ENCODE peak calls at places on chromosomes 13 and 19, in ten cellular contexts. One of them, this sample, is unnamed.
A peak's percentile ranks its signal among the peaks of the same experiment; 100 is the strongest.

GRCh38 chr19:10252707-10253106 is 693 bp downstream of the MRPL4 start:
- DNase-seq in spleen: no peak
- DNase-seq in HCT116: no peak
- DNase-seq in breast epithelium: no peak
- DNase-seq in prostate gland: no peak
- DNase-seq in suprapubic skin: no peak
- DNase-seq in H1: no peak
- DNase-seq in stomach: no peak
- DNase-seq in K562: peak; percentile 8
- DNase-seq in transverse colon: no peak
- DNase-seq in this sample: no peak

GRCh38 chr13:25095862-25096453 is at the start of gene PABPC3:
- DNase-seq in suprapubic skin: no peak
- DNase-seq in H1: no peak
- DNase-seq in stomach: no peak
- DNase-seq in prostate gland: no peak
- DNase-seq in K562: no peak
- DNase-seq in spleen: no peak
- DNase-seq in breast epithelium: no peak
- DNase-seq in HCT116: no peak
- DNase-seq in transverse colon: no peak
- DNase-seq in this sample: no peak

GRCh38 chr13:66348745-66349720 is 881.1 kb downstream of the PCDH9 start:
- DNase-seq in HCT116: no peak
- DNase-seq in H1: no peak
- DNase-seq in suprapubic skin: no peak
- DNase-seq in prostate gland: no peak
- DNase-seq in transverse colon: no peak
- DNase-seq in stomach: no peak
- DNase-seq in K562: no peak
- DNase-seq in breast epithelium: no peak
- DNase-seq in spleen: no peak
- DNase-seq in this sample: no peak

GRCh38 chr19:1851581-1852293 is 3.5 kb upstream of the REXO1 start:
- DNase-seq in prostate gland: no peak
- DNase-seq in suprapubic skin: no peak
- DNase-seq in breast epithelium: no peak
- DNase-seq in H1: no peak
- DNase-seq in stomach: no peak
- DNase-seq in HCT116: no peak
- DNase-seq in spleen: peak; percentile 89
- DNase-seq in transverse colon: no peak
- DNase-seq in K562: no peak
- DNase-seq in this sample: no peak

GRCh38 chr19:31312004-31312403 is 37.2 kb downstream of the TSHZ3 start:
- DNase-seq in prostate gland: no peak
- DNase-seq in HCT116: no peak
- DNase-seq in suprapubic skin: no peak
- DNase-seq in H1: no peak
- DNase-seq in stomach: no peak
- DNase-seq in spleen: no peak
- DNase-seq in breast epithelium: no peak
- DNase-seq in K562: no peak
- DNase-seq in transverse colon: no peak
- DNase-seq in this sample: peak; percentile 68

GRCh38 chr19:16628984-16629691 is 1.1 kb upstream of the MED26 start:
- DNase-seq in suprapubic skin: no peak
- DNase-seq in HCT116: no peak
- DNase-seq in transverse colon: peak; percentile 65
- DNase-seq in stomach: peak; percentile 48
- DNase-seq in H1: no peak
- DNase-seq in prostate gland: no peak
- DNase-seq in breast epithelium: peak; percentile 30
- DNase-seq in K562: no peak
- DNase-seq in spleen: no peak
- DNase-seq in this sample: peak; percentile 88

GRCh38 chr19:57748029-57748428 is 1.4 kb downstream of the ZNF776 start:
- DNase-seq in spleen: no peak
- DNase-seq in K562: no peak
- DNase-seq in prostate gland: no peak
- DNase-seq in H1: no peak
- DNase-seq in suprapubic skin: no peak
- DNase-seq in HCT116: no peak
- DNase-seq in breast epithelium: no peak
- DNase-seq in transverse colon: no peak
- DNase-seq in stomach: no peak
- DNase-seq in this sample: no peak

GRCh38 chr13:65677906-65678305 is 1552.2 kb downstream of the PCDH9 start:
- DNase-seq in prostate gland: no peak
- DNase-seq in K562: no peak
- DNase-seq in breast epithelium: no peak
- DNase-seq in transverse colon: no peak
- DNase-seq in H1: no peak
- DNase-seq in suprapubic skin: no peak
- DNase-seq in HCT116: peak; percentile 12
- DNase-seq in spleen: no peak
- DNase-seq in stomach: no peak
- DNase-seq in this sample: no peak

GRCh38 chr13:62337109-62337880 is 921.6 kb upstream of the PCDH20 start:
- DNase-seq in prostate gland: no peak
- DNase-seq in H1: no peak
- DNase-seq in breast epithelium: no peak
- DNase-seq in HCT116: no peak
- DNase-seq in spleen: no peak
- DNase-seq in K562: no peak
- DNase-seq in suprapubic skin: no peak
- DNase-seq in transverse colon: no peak
- DNase-seq in stomach: no peak
- DNase-seq in this sample: no peak

GRCh38 chr13:32299893-32300292 is 15.3 kb downstream of the ZAR1L start:
- DNase-seq in breast epithelium: no peak
- DNase-seq in prostate gland: no peak
- DNase-seq in spleen: no peak
- DNase-seq in K562: no peak
- DNase-seq in H1: no peak
- DNase-seq in stomach: no peak
- DNase-seq in HCT116: no peak
- DNase-seq in suprapubic skin: no peak
- DNase-seq in transverse colon: no peak
- DNase-seq in this sample: no peak

GRCh38 chr13:30004204-30004603 is 153.8 kb upstream of the UBL3 start:
- DNase-seq in spleen: no peak
- DNase-seq in prostate gland: no peak
- DNase-seq in HCT116: no peak
- DNase-seq in K562: no peak
- DNase-seq in stomach: no peak
- DNase-seq in H1: no peak
- DNase-seq in transverse colon: no peak
- DNase-seq in breast epithelium: no peak
- DNase-seq in suprapubic skin: no peak
- DNase-seq in this sample: no peak

GRCh38 chr19:2577722-2578335 is 101.9 kb downstream of the GADD45B start:
- DNase-seq in K562: no peak
- DNase-seq in transverse colon: no peak
- DNase-seq in H1: no peak
- DNase-seq in breast epithelium: no peak
- DNase-seq in suprapubic skin: peak; percentile 69
- DNase-seq in spleen: peak; percentile 36
- DNase-seq in stomach: no peak
- DNase-seq in HCT116: no peak
- DNase-seq in prostate gland: no peak
- DNase-seq in this sample: peak; percentile 63

GRCh38 chr13:89267734-89268133 is 1596.6 kb downstream of the SLITRK5 start:
- DNase-seq in breast epithelium: no peak
- DNase-seq in prostate gland: no peak
- DNase-seq in H1: no peak
- DNase-seq in spleen: no peak
- DNase-seq in HCT116: no peak
- DNase-seq in suprapubic skin: no peak
- DNase-seq in K562: no peak
- DNase-seq in transverse colon: no peak
- DNase-seq in stomach: no peak
- DNase-seq in this sample: no peak

GRCh38 chr13:102678339-102679122 is 16.3 kb downstream of the METTL21C start:
- DNase-seq in stomach: no peak
- DNase-seq in spleen: no peak
- DNase-seq in breast epithelium: no peak
- DNase-seq in transverse colon: no peak
- DNase-seq in suprapubic skin: no peak
- DNase-seq in prostate gland: no peak
- DNase-seq in H1: no peak
- DNase-seq in K562: no peak
- DNase-seq in HCT116: no peak
- DNase-seq in this sample: no peak

GRCh38 chr13:110005563-110005962 is 219.2 kb upstream of the IRS2 start:
- DNase-seq in breast epithelium: no peak
- DNase-seq in prostate gland: no peak
- DNase-seq in K562: no peak
- DNase-seq in HCT116: no peak
- DNase-seq in transverse colon: no peak
- DNase-seq in spleen: no peak
- DNase-seq in stomach: no peak
- DNase-seq in H1: no peak
- DNase-seq in suprapubic skin: no peak
- DNase-seq in this sample: no peak
- H3K4me1 ChIP-seq in breast epithelium: no peaks in the 10 kb centered on the region
- H3K4me1 ChIP-seq in prostate gland: no peaks in the 10 kb centered on the region
- H3K4me1 ChIP-seq in K562: no peaks in the 10 kb centered on the region
- H3K4me1 ChIP-seq in HCT116: peaks cover 8% of the 10 kb centered on the region
- H3K4me1 ChIP-seq in transverse colon: no peaks in the 10 kb centered on the region
- H3K4me1 ChIP-seq in spleen: no peaks in the 10 kb centered on the region
- H3K4me1 ChIP-seq in stomach: no peaks in the 10 kb centered on the region
- H3K4me1 ChIP-seq in H1: no peaks in the 10 kb centered on the region
- H3K4me1 ChIP-seq in suprapubic skin: no peaks in the 10 kb centered on the region
- H3K4me1 ChIP-seq in this sample: peaks cover 4% of the 10 kb centered on the region

DNA sequence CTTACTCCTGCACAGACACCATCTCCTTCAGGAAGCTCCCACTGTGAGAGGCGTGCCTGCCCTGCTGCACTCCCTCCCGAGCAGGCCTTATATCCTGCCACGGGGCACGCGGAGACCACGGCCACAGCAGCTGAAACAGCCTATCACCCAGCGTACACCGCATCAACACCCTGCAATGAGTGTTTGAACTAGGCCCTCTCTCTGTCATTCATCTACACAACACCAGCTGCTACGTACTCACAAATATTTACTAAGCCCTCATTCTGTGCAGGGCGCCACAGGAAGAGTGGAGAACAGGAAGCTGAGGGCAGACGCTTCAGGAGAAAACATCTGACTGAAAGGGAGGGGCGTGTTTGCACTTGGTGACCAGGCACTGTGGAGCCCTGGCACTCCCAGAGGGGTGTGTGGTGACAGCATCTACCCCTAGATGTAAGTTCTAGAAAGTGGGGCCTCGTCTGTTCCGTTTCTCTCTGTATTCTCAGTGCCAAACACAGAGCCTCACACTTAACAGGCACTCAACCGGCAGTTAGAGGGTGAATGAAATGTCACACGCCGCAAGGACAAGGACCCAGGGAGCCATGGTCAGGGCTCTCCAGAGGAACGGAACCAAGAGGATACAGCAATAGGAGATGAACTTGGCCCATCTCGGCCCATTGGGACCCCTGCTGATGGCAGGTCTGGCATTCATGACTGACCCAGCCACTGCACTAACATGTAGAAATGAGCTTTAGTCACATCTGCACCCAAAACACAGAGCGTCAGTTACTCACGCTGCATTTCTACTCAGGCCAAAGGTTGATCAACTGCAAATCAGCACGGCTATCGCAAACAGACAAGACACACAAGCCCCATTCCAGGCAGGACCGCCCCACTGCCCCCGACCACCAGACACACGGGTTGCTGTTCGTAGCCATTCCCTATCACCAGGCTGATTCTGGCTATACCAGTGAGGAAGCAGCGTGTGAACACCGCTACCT is 15.7 kb downstream of the RANBP3 start:
- DNase-seq in K562: no peak
- DNase-seq in prostate gland: peak; percentile 69
- DNase-seq in H1: no peak
- DNase-seq in stomach: peak; percentile 76
- DNase-seq in HCT116: no peak
- DNase-seq in transverse colon: peak; percentile 75
- DNase-seq in breast epithelium: peak; percentile 41
- DNase-seq in suprapubic skin: no peak
- DNase-seq in spleen: peak; percentile 87
- DNase-seq in this sample: no peak
- TF ChIP-seq POLR2AphosphoS5 in K562: no peak
- TF ChIP-seq POLR2AphosphoS5 in prostate gland: peak; percentile 87
- TF ChIP-seq POLR2AphosphoS5 in H1: no peak
- TF ChIP-seq POLR2AphosphoS5 in stomach: peak; percentile 58
- TF ChIP-seq POLR2AphosphoS5 in HCT116: no peak
- TF ChIP-seq POLR2AphosphoS5 in transverse colon: peak; percentile 70
- TF ChIP-seq POLR2AphosphoS5 in breast epithelium: no peak
- TF ChIP-seq POLR2AphosphoS5 in suprapubic skin: no peak
- TF ChIP-seq POLR2AphosphoS5 in spleen: peak; percentile 82
- TF ChIP-seq POLR2AphosphoS5 in this sample: peak; percentile 21

GRCh38 chr13:21011378-21011777 is 50.0 kb downstream of the LATS2 start:
- DNase-seq in prostate gland: no peak
- DNase-seq in K562: no peak
- DNase-seq in spleen: no peak
- DNase-seq in HCT116: no peak
- DNase-seq in H1: no peak
- DNase-seq in stomach: no peak
- DNase-seq in suprapubic skin: no peak
- DNase-seq in transverse colon: no peak
- DNase-seq in breast epithelium: no peak
- DNase-seq in this sample: no peak
- H3K4me1 ChIP-seq in prostate gland: peaks cover 33% of the 10 kb centered on the region
- H3K4me1 ChIP-seq in K562: peaks cover 6% of the 10 kb centered on the region
- H3K4me1 ChIP-seq in spleen: peaks cover 17% of the 10 kb centered on the region
- H3K4me1 ChIP-seq in HCT116: peaks cover 8% of the 10 kb centered on the region
- H3K4me1 ChIP-seq in H1: no peaks in the 10 kb centered on the region
- H3K4me1 ChIP-seq in stomach: peaks cover 67% of the 10 kb centered on the region
- H3K4me1 ChIP-seq in suprapubic skin: peaks cover 20% of the 10 kb centered on the region
- H3K4me1 ChIP-seq in transverse colon: peaks cover 9% of the 10 kb centered on the region
- H3K4me1 ChIP-seq in breast epithelium: no peaks in the 10 kb centered on the region
- H3K4me1 ChIP-seq in this sample: peaks cover 84% of the 10 kb centered on the region

DNA sequence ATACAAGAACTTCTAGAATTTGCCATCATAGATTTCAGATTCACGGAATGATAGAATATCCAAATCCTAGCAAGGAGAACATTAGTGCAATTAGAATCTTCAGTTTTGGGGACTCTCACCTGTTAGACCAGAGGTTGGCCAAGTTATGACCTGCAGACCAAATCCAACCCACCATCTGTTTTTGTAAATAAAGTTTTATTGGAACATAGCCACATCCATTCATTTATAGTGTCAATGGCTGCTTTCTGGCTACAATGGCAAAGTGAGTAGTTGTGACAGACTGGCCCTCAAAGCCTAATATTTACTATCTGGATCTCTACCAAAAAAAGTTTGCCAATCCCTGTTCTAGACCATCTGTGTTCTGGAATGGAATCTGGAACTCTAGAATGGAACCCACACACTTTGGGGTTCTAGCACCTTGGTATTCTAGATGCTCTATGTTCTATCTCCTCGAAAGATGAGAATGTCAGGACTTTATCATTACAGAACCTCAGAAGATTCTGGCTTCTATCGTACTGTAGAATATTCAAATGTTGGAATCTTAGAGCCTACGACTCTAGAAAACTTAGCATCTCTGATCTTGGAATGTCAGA is 2.5 kb downstream of the KPTN start:
- DNase-seq in stomach: no peak
- DNase-seq in spleen: no peak
- DNase-seq in suprapubic skin: no peak
- DNase-seq in breast epithelium: no peak
- DNase-seq in K562: no peak
- DNase-seq in H1: no peak
- DNase-seq in prostate gland: no peak
- DNase-seq in HCT116: no peak
- DNase-seq in transverse colon: no peak
- DNase-seq in this sample: no peak
- TF ChIP-seq POLR2AphosphoS5 in stomach: no peak
- TF ChIP-seq POLR2AphosphoS5 in spleen: no peak
- TF ChIP-seq POLR2AphosphoS5 in suprapubic skin: no peak
- TF ChIP-seq POLR2AphosphoS5 in breast epithelium: no peak
- TF ChIP-seq POLR2AphosphoS5 in K562: no peak
- TF ChIP-seq POLR2AphosphoS5 in H1: no peak
- TF ChIP-seq POLR2AphosphoS5 in prostate gland: no peak
- TF ChIP-seq POLR2AphosphoS5 in HCT116: no peak
- TF ChIP-seq POLR2AphosphoS5 in transverse colon: no peak
- TF ChIP-seq POLR2AphosphoS5 in this sample: no peak